ENCODE peak calls at places on chromosomes 11 and 22, in nine cellular contexts. O, Z, G, F, M, J, H, D and X are unnamed samples. For H3K4me1, the result is how much of the 10 kb centered on the place peaks cover.

GRCh38 chr22:17797721-17798559 is 23.7 kb upstream of the BID start:
- DNase-seq in M (no peak), F (no peak), Z (no peak), O (no peak), H (no peak), J (no peak), G (no peak), D (no peak), X (no peak)

GRCh38 chr11:44883277-44883676 is 67.4 kb downstream of the TP53I11 start:
- DNase-seq in D (no peak), F (no peak), O (no peak), H (no peak), J (no peak), M (no peak), Z (no peak), G (no peak), X (peak)

GRCh38 chr22:39090426-39091064 is 6.5 kb upstream of the APOBEC3H start:
- DNase-seq in D (peak), H (peak), O (peak), Z (peak), F (peak), J (peak), G (peak), M (no peak), X (peak)

GRCh38 chr22:23709107-23709506 is 18.3 kb downstream of the RGL4 start:
- DNase-seq in Z (peak), M (no peak), F (no peak), O (no peak), G (no peak), D (no peak), H (no peak), J (no peak), X (no peak)

GRCh38 chr11:3002871-3003270 is 10.7 kb upstream of the NAP1L4 start:
- DNase-seq in J (no peak), F (no peak), H (no peak), D (no peak), G (no peak), M (no peak), Z (no peak), O (no peak), X (no peak)

GRCh38 chr22:45335021-45335818 is 25.5 kb downstream of the FAM118A start:
- DNase-seq in J (no peak), F (no peak), H (no peak), D (no peak), Z (peak), O (no peak), M (no peak), G (no peak), X (no peak)

GRCh38 chr11:13238879-13239514 is 38.6 kb upstream of the BMAL1 start:
- DNase-seq in M (peak), J (no peak), H (no peak), O (peak), D (peak), F (peak), Z (peak), G (peak), X (peak)

GRCh38 chr11:88246680-88247079 is 71.4 kb upstream of the RAB38 start:
- DNase-seq in D (no peak), J (no peak), F (no peak), O (no peak), Z (peak), H (no peak), M (no peak), G (no peak), X (no peak)

GRCh38 chr11:15229069-15229468 is 114.3 kb downstream of the INSC start:
- DNase-seq in O (no peak), M (no peak), F (no peak), D (no peak), Z (peak), G (no peak), H (no peak), J (no peak), X (no peak)

GRCh38 chr11:92888701-92889100 is 80.8 kb upstream of the MTNR1B start:
- DNase-seq in D (no peak), O (no peak), H (no peak), F (no peak), Z (no peak), J (no peak), G (no peak), M (no peak), X (no peak)

GRCh38 chr11:47259178-47259977 is 1.6 kb downstream of the NR1H3 start:
- DNase-seq in F (no peak), O (peak), J (peak), H (no peak), Z (peak), G (peak), M (no peak), D (peak), X (peak)

GRCh38 chr11:35237860-35238715 is 99.1 kb downstream of the CD44 start:
- DNase-seq in M (no peak), D (peak), O (peak), F (no peak), H (no peak), J (no peak), Z (no peak), G (no peak), X (peak)

GRCh38 chr22:48650323-48651035 is 1177.2 kb downstream of the BRD1 start:
- DNase-seq in J (no peak), F (no peak), G (no peak), M (no peak), H (no peak), O (no peak), Z (no peak), D (no peak), X (no peak)

GRCh38 chr22:19378362-19378711 is 53.2 kb downstream of the HIRA start:
- DNase-seq in H (no peak), F (no peak), G (no peak), M (no peak), Z (no peak), D (no peak), O (no peak), J (no peak), X (no peak)
- H3K27ac ChIP-seq in H (no peak), F (no peak), G (no peak), M (no peak), Z (no peak), D (no peak), O (no peak), J (no peak), X (no peak)

GRCh38 chr11:66465371-66466224 is 1.1 kb upstream of the PELI3 start:
- DNase-seq in M (no peak), F (no peak), J (no peak), H (no peak), O (no peak), Z (no peak), D (no peak), G (no peak), X (no peak)

GRCh38 chr11:66464916-66465315 is 1.8 kb upstream of the PELI3 start:
- DNase-seq in M (no peak), O (no peak), G (no peak), Z (no peak), J (no peak), F (no peak), D (no peak), H (no peak), X (no peak)

GRCh38 chr11:66462010-66462409 is 4.7 kb upstream of the PELI3 start:
- DNase-seq in F (no peak), D (no peak), G (no peak), Z (no peak), O (no peak), J (no peak), H (no peak), M (no peak), X (no peak)

GRCh38 chr11:66466225-66467033 is at the start of gene PELI3:
- DNase-seq in G (peak), H (peak), M (peak), O (peak), D (peak), J (peak), Z (peak), F (peak), X (peak)

DNA sequence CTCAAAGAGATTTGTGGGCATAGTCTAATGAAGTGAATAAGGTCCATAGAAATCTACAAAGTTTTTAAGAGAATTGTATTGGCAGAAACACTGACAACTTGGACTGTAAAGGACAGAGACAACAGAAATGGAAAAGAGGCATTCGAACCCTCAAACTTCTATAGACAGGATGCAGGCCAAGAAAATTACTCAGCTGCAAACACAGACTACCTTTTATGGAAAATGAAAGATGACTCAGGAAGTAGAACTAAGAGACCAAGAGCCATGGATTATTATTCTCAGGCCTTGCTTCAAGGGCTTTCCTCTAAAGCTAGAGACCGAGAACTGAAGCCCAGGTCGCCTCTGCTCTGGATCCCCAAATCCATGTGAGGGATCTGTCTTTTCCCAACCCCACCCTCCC is 3.8 kb upstream of the PELI3 start:
- DNase-seq in H (no peak), Z (no peak), D (no peak), J (no peak), G (no peak), M (no peak), F (no peak), O (no peak), X (no peak)
- H3K4me1 ChIP-seq in H (under half), Z (under half), D (under half), J (under half), G (under half), M (under half), F (under half), O (under half), X (under half)

GRCh38 chr22:29115682-29116313 is 43.0 kb downstream of the KREMEN1 start:
- DNase-seq in D (no peak), O (no peak), H (no peak), F (no peak), G (no peak), J (no peak), M (no peak), Z (no peak), X (no peak)
- H3K27ac ChIP-seq in D (no peak), O (no peak), H (no peak), F (no peak), G (no peak), J (no peak), M (no peak), Z (no peak), X (no peak)

DNA sequence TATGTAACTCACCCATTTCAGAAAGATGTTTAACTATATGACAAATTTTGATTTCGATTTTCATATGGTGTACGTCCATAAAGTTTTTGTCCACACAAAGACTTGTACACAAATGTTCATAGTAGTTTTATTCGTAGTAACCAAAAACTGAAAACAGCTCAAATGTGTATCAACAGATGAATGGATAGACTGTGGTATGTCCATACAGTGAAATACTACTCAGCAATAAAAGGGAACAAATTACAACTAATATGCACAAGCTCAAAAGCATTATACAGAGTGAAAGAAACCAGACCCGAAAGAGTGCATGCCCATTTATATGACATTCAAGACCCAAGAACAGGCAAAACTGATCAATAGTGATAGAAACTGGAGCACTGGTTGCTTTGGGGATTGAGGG is 64.0 kb downstream of the MN1 start:
- DNase-seq in M (no peak), H (no peak), F (no peak), D (no peak), G (no peak), Z (no peak), O (no peak), J (no peak), X (no peak)
- H3K4me1 ChIP-seq in M (under half), H (under half), F (under half), D (under half), G (under half), Z (under half), O (under half), J (under half), X (under half)

DNA sequence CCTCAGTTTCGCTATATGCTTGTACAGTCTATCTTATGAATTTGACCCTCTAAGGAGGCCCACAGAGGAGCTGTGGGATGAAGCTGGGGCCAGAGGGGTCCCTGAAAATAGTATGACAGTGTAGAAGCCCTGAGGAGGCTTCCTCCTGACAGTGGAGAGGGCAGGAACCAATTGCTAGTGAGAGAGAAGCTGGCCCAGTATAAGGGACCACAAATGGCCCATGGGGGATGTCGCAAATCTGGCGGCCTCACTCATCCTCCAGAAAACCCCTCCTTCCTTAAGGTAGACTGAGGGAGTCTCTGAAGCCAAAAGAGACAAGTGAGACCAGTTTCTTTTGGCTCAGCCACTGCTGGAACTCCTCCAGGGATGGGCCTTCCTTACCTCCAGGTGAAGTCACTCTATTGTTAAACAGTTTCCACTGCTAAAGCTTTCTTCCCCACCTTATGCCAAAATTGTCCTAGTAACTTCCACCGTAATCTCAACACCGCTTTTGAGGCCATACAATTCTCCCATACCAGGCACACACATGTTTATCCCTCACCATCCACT is 17.8 kb upstream of the CASTOR1 start:
- DNase-seq in D (no peak), F (peak), O (no peak), Z (no peak), M (no peak), H (no peak), J (no peak), G (no peak), X (no peak)
- H3K27ac ChIP-seq in D (peak), F (no peak), O (peak), Z (no peak), M (no peak), H (peak), J (peak), G (peak), X (peak)